ENCODE peak calls at places on chromosomes 11 and 22, in five cellular contexts. A, B, O, P and N are unnamed samples.

GRCh38 chr22:45090364-45090960 is 73.3 kb upstream of the NUP50 start:
- DNase-seq in A (no peak), O (no peak), B (no peak), P (peak; percentile 47), N (no peak)

GRCh38 chr11:44797051-44797450 is 70.3 kb downstream of the TSPAN18 start:
- DNase-seq in B (no peak), P (no peak), A (no peak), O (no peak), N (peak; percentile 24)

GRCh38 chr11:1741741-1742140 is 8.7 kb downstream of the IFITM10 start:
- DNase-seq in A (no peak), O (no peak), B (no peak), P (no peak), N (no peak)

GRCh38 chr11:111765984-111766833 is at the start of gene PPP2R1B:
- DNase-seq in A (peak; percentile 71), P (peak; percentile 93), O (peak; percentile 80), B (peak; percentile 76), N (peak; percentile 89)

GRCh38 chr11:67371549-67372231 is 1.7 kb downstream of the CLCF1 start:
- DNase-seq in B (no peak), O (no peak), A (peak; percentile 72), P (peak; percentile 83), N (no peak)

GRCh38 chr22:41364955-41365354 is 16.8 kb upstream of the TEF start:
- DNase-seq in P (no peak), O (no peak), B (no peak), A (no peak), N (no peak)

GRCh38 chr11:75771646-75772410 is 3.2 kb downstream of the DGAT2 start:
- DNase-seq in A (peak; percentile 72), B (no peak), O (no peak), P (no peak), N (peak; percentile 74)

GRCh38 chr11:1918436-1919315 is 827 bp upstream of the TNNT3 start:
- DNase-seq in A (no peak), P (no peak), O (peak; percentile 37), B (no peak), N (peak; percentile 72)

GRCh38 chr22:20247608-20248171 is 20.4 kb downstream of the RTN4R start:
- DNase-seq in P (no peak), O (no peak), B (no peak), A (no peak), N (no peak)

GRCh38 chr11:221539-221938 is 14.0 kb downstream of the RIC8A start:
- DNase-seq in P (no peak), O (no peak), A (no peak), B (no peak), N (no peak)

GRCh38 chr11:14189874-14190273 is 169.1 kb downstream of the RRAS2 start:
- DNase-seq in B (peak; percentile 60), P (no peak), O (no peak), A (peak; percentile 88), N (peak; percentile 60)

GRCh38 chr11:70493891-70494290 is 95.6 kb downstream of the CTTN start:
- DNase-seq in P (no peak), A (no peak), B (peak; percentile 10), O (no peak), N (peak; percentile 56)

GRCh38 chr22:38429460-38430128 is 25.4 kb downstream of the KCNJ4 start:
- DNase-seq in O (no peak), P (no peak), A (no peak), B (no peak), N (no peak)

GRCh38 chr11:118587952-118588351 is 15.7 kb downstream of the ARCN1 start:
- DNase-seq in O (no peak), A (no peak), B (no peak), P (no peak), N (no peak)

GRCh38 chr11:47507868-47508594 is 44.9 kb downstream of the CELF1 start:
- DNase-seq in O (no peak), P (no peak), B (no peak), A (no peak), N (no peak)

GRCh38 chr22:38815844-38816243 is 21.9 kb upstream of the DNAL4 start:
- DNase-seq in P (no peak), O (no peak), A (no peak), B (no peak), N (no peak)

GRCh38 chr11:47538741-47539575 is 14.0 kb downstream of the CELF1 start:
- DNase-seq in B (no peak), A (no peak), P (no peak), O (no peak), N (no peak)

GRCh38 chr11:60282291-60282690 is 1.8 kb downstream of the MS4A4A start:
- DNase-seq in B (no peak), P (no peak), O (no peak), A (no peak), N (no peak)

GRCh38 chr11:35362571-35362980 is 56.8 kb downstream of the SLC1A2 start:
- DNase-seq in P (no peak), A (no peak), B (no peak), O (no peak), N (no peak)

GRCh38 chr11:44589301-44589700 is 23.8 kb downstream of the CD82 start:
- DNase-seq in B (no peak), O (no peak), P (peak; percentile 53), A (no peak), N (no peak)

GRCh38 chr11:115129771-115130306 is 374.4 kb downstream of the CADM1 start:
- DNase-seq in P (no peak), B (no peak), A (no peak), O (no peak), N (no peak)

GRCh38 chr11:92528051-92528450 is 303.4 kb downstream of the FAT3 start:
- DNase-seq in A (no peak), O (no peak), B (no peak), P (peak; percentile 10), N (no peak)

GRCh38 chr11:70680781-70681281 is 282.5 kb downstream of the CTTN start:
- DNase-seq in B (no peak), P (no peak), A (no peak), O (no peak), N (no peak)

GRCh38 chr22:50202130-50202671 is 1.4 kb downstream of the SELENOO start:
- DNase-seq in O (no peak), P (no peak), B (no peak), A (no peak), N (no peak)

GRCh38 chr11:132980721-132981120 is 551.6 kb downstream of the OPCML start:
- DNase-seq in P (no peak), B (no peak), O (no peak), A (no peak), N (no peak)

GRCh38 chr11:50267851-50268250 is 235.2 kb downstream of the OR4C45 start:
- DNase-seq in P (no peak), B (no peak), A (no peak), O (no peak), N (no peak)

GRCh38 chr11:9529333-9529648 is 44.2 kb upstream of the WEE1 start:
- DNase-seq in O (no peak), P (no peak), A (no peak), B (peak; percentile 26), N (peak; percentile 85)

GRCh38 chr22:44360306-44360685 is 47.5 kb upstream of the SHISAL1 start:
- DNase-seq in B (no peak), A (no peak), O (no peak), P (no peak), N (no peak)

GRCh38 chr11:2445107-2445947 is 519 bp downstream of the KCNQ1 start:
- DNase-seq in O (peak; percentile 69), B (no peak), P (no peak), A (no peak), N (peak; percentile 69)

GRCh38 chr11:126139541-126140091 is 71.8 kb downstream of the RPUSD4 start:
- DNase-seq in B (peak; percentile 53), A (no peak), O (no peak), P (peak; percentile 38), N (no peak)

GRCh38 chr22:19105867-19106802 is 16.1 kb downstream of the DGCR2 start:
- DNase-seq in A (no peak), B (no peak), O (peak; percentile 51), P (no peak), N (peak; percentile 59)

GRCh38 chr22:20779813-20780148 is 5.9 kb downstream of the SERPIND1 start:
- DNase-seq in A (no peak), P (no peak), B (no peak), O (no peak), N (no peak)

GRCh38 chr11:9104581-9104980 is 13.2 kb upstream of the SCUBE2 start:
- DNase-seq in B (no peak), A (no peak), O (no peak), P (no peak), N (no peak)